ENCODE peak calls at places on chromosomes 3 and 15, in four cellular contexts. Z is ovary, W is GM04503, P is A549. Y is an unnamed sample.

GRCh38 chr3:127459891-127460290 is 130.6 kb downstream of the TPRA1 start:
- DNase-seq in P (no peak), W (no peak), Z (no peak), Y (no peak)

GRCh38 chr15:58867926-58868325 is 65.6 kb downstream of the SLTM start:
- DNase-seq in P (no peak), Z (no peak), W (no peak), Y (no peak)

GRCh38 chr3:129383292-129383860 is 45.1 kb downstream of the EFCAB12 start:
- DNase-seq in P (peak), Z (peak), W (no peak), Y (no peak)

GRCh38 chr3:4290272-4290893 is 12.8 kb upstream of the SETMAR start:
- DNase-seq in W (no peak), Z (no peak), P (peak), Y (no peak)

GRCh38 chr15:88714782-88715372 is 76.1 kb downstream of the ISG20 start:
- DNase-seq in P (no peak), W (no peak), Z (no peak), Y (no peak)

GRCh38 chr3:16768956-16769355 is 115.8 kb upstream of the PLCL2 start:
- DNase-seq in Z (no peak), W (no peak), P (no peak), Y (no peak)

GRCh38 chr3:9942164-9942563 is 8.5 kb downstream of the CRELD1 start:
- DNase-seq in W (no peak), Z (no peak), P (no peak), Y (no peak)

GRCh38 chr3:124373524-124373923 is 356.7 kb upstream of the UMPS start:
- DNase-seq in W (no peak), Z (no peak), P (no peak), Y (no peak)

GRCh38 chr3:69602112-69602511 is 137.2 kb upstream of the MITF start:
- DNase-seq in W (no peak), Z (no peak), P (no peak), Y (no peak)

GRCh38 chr15:25435474-25436243 is 3.2 kb downstream of the UBE3A start:
- DNase-seq in P (no peak), W (no peak), Z (no peak), Y (no peak)

GRCh38 chr15:75203017-75203907 is 1.6 kb downstream of the C15orf39 start:
- DNase-seq in P (peak), W (no peak), Z (no peak), Y (no peak)

GRCh38 chr3:97823503-97824004 is 1.7 kb downstream of the CRYBG3 start:
- DNase-seq in Z (no peak), P (no peak), W (no peak), Y (no peak)

GRCh38 chr3:190701096-190701532 is 161.4 kb downstream of the GMNC start:
- DNase-seq in P (peak), Z (peak), W (no peak), Y (no peak)

GRCh38 chr15:68354923-68355322 is 77.0 kb downstream of the ITGA11 start:
- DNase-seq in Z (no peak), P (peak), W (peak), Y (no peak)

GRCh38 chr3:24018784-24019570 is 73.9 kb downstream of the NR1D2 start:
- DNase-seq in Z (no peak), W (no peak), P (no peak), Y (no peak)

GRCh38 chr3:47016934-47017435 is 37.5 kb downstream of the NBEAL2 start:
- DNase-seq in W (peak), P (no peak), Z (no peak), Y (no peak)

GRCh38 chr3:127783166-127783565 is 39.1 kb downstream of the MGLL start:
- DNase-seq in W (no peak), P (no peak), Z (no peak), Y (no peak)

GRCh38 chr3:34012102-34012461 is 213.7 kb downstream of the PDCD6IP start:
- DNase-seq in Z (no peak), W (peak), P (peak), Y (no peak)

GRCh38 chr15:26443321-26443720 is 329.5 kb downstream of the GABRB3 start:
- DNase-seq in Z (no peak), P (no peak), W (no peak), Y (no peak)

GRCh38 chr3:21718161-21718765 is 32.7 kb downstream of the ZNF385D start:
- DNase-seq in Z (no peak), P (no peak), W (peak), Y (no peak)

GRCh38 chr3:108406661-108407206 is 103.7 kb downstream of the MYH15 start:
- DNase-seq in P (peak), W (no peak), Z (no peak), Y (peak)

GRCh38 chr3:50267280-50267913 is 1.6 kb upstream of the SEMA3B start:
- DNase-seq in W (no peak), Z (peak), P (no peak), Y (no peak)

GRCh38 chr3:160564949-160565441 is 376 bp downstream of the KPNA4 start:
- DNase-seq in Z (no peak), P (peak), W (peak), Y (no peak)

GRCh38 chr3:107975529-107976203 is 115.2 kb downstream of the CD47 start:
- DNase-seq in Z (no peak), P (no peak), W (no peak), Y (no peak)